ENCODE peak calls at places on chromosomes 5 and 9, in six cellular contexts. E is stromal cell of bone marrow; V is SIG-M5; J is smooth muscle cell of the brain vasculature; P is NCI-H187 treated with DMSO at 0.1 percent for 48 hours; U is naive thymus-derived CD4-positive, alpha-beta T cell. H is an unnamed sample.

GRCh38 chr5:134079748-134080581 is 34.5 kb upstream of the TCF7 start:
- DNase-seq in E (no peak), V (no peak), J (no peak), P (no peak), U (peak), H (no peak)

GRCh38 chr5:53350408-53350807 is 130.0 kb upstream of the FST start:
- DNase-seq in E (no peak), V (no peak), J (no peak), P (no peak), U (no peak), H (no peak)

GRCh38 chr5:84014966-84015365 is 294.3 kb upstream of the HAPLN1 start:
- DNase-seq in E (no peak), V (no peak), J (no peak), P (no peak), U (no peak), H (no peak)

GRCh38 chr9:130624154-130624553 is 40.2 kb upstream of the PRDM12 start:
- DNase-seq in E (no peak), V (no peak), J (no peak), P (no peak), U (no peak), H (no peak)

GRCh38 chr5:170315154-170315553 is 17.6 kb upstream of the LCP2 start:
- DNase-seq in E (peak), V (no peak), J (no peak), P (no peak), U (no peak), H (no peak)

GRCh38 chr9:6525326-6526040 is 112.5 kb downstream of the UHRF2 start:
- DNase-seq in E (no peak), V (no peak), J (no peak), P (no peak), U (no peak), H (no peak)

GRCh38 chr5:38925154-38925925 is 79.5 kb downstream of the OSMR start:
- DNase-seq in E (peak), V (no peak), J (no peak), P (no peak), U (no peak), H (no peak)

GRCh38 chr5:146948666-146949065 is 70.1 kb upstream of the PPP2R2B start:
- DNase-seq in E (no peak), V (no peak), J (no peak), P (no peak), U (no peak), H (no peak)

GRCh38 chr9:127557466-127557869 is 54.6 kb upstream of the STXBP1 start:
- DNase-seq in E (no peak), V (no peak), J (no peak), P (no peak), U (no peak), H (no peak)

GRCh38 chr5:179763215-179763945 is 30.4 kb upstream of the LTC4S start:
- DNase-seq in E (peak), V (no peak), J (peak), P (no peak), U (peak), H (no peak)

GRCh38 chr9:115494958-115495690 is 377.2 kb upstream of the TNC start:
- DNase-seq in E (no peak), V (no peak), J (no peak), P (no peak), U (no peak), H (no peak)

GRCh38 chr5:3320317-3320865 is 275.2 kb upstream of the IRX1 start:
- DNase-seq in E (peak), V (no peak), J (no peak), P (no peak), U (no peak), H (no peak)

GRCh38 chr9:88923653-88924284 is 67.5 kb upstream of the S1PR3 start:
- DNase-seq in E (no peak), V (peak), J (no peak), P (no peak), U (no peak), H (no peak)

GRCh38 chr5:134659456-134659855 is 10.9 kb downstream of the SEC24A start:
- DNase-seq in E (no peak), V (no peak), J (no peak), P (no peak), U (no peak), H (no peak)

GRCh38 chr5:76099286-76099702 is 16.1 kb downstream of the SV2C start:
- DNase-seq in E (no peak), V (no peak), J (no peak), P (no peak), U (peak), H (no peak)

GRCh38 chr5:96432245-96433065 is 593 bp downstream of the PCSK1 start:
- DNase-seq in E (no peak), V (no peak), J (no peak), P (no peak), U (no peak), H (peak)

GRCh38 chr5:68538886-68539420 is 323.4 kb downstream of the PIK3R1 start:
- DNase-seq in E (no peak), V (no peak), J (no peak), P (no peak), U (no peak), H (no peak)

GRCh38 chr5:136279314-136279713 is 86.0 kb downstream of the TRPC7 start:
- DNase-seq in E (no peak), V (no peak), J (no peak), P (no peak), U (no peak), H (no peak)

GRCh38 chr9:33202552-33203300 is 35.6 kb upstream of the B4GALT1 start:
- DNase-seq in E (peak), V (no peak), J (peak), P (no peak), U (no peak), H (no peak)

GRCh38 chr5:135887881-135888614 is 7.6 kb downstream of the IL9 start:
- DNase-seq in E (peak), V (no peak), J (peak), P (no peak), U (no peak), H (no peak)

GRCh38 chr5:138573949-138574670 is 1.1 kb downstream of the HSPA9 start:
- DNase-seq in E (peak), V (no peak), J (no peak), P (no peak), U (no peak), H (no peak)

GRCh38 chr9:84061613-84062205 is 81.1 kb downstream of the RMI1 start:
- DNase-seq in E (no peak), V (no peak), J (no peak), P (no peak), U (no peak), H (peak)

GRCh38 chr5:124746916-124747769 is 704 bp upstream of the ZNF608 start:
- DNase-seq in E (peak), V (no peak), J (peak), P (peak), U (no peak), H (peak)

GRCh38 chr9:108535526-108535925 is 320.3 kb downstream of the ACTL7B start:
- DNase-seq in E (no peak), V (no peak), J (no peak), P (no peak), U (no peak), H (no peak)

GRCh38 chr9:116506685-116507084 is 180.4 kb upstream of the TRIM32 start:
- DNase-seq in E (no peak), V (no peak), J (no peak), P (no peak), U (no peak), H (no peak)

GRCh38 chr9:18368206-18368605 is 105.7 kb upstream of the ADAMTSL1 start:
- DNase-seq in E (no peak), V (no peak), J (no peak), P (no peak), U (no peak), H (no peak)

GRCh38 chr5:90421136-90421535 is 11.6 kb upstream of the CETN3 start:
- DNase-seq in E (no peak), V (no peak), J (no peak), P (no peak), U (no peak), H (no peak)

GRCh38 chr5:52994266-52994665 is 5.1 kb downstream of the ITGA2 start:
- DNase-seq in E (no peak), V (no peak), J (no peak), P (no peak), U (no peak), H (no peak)

GRCh38 chr5:91632871-91633270 is 249.8 kb upstream of the ARRDC3 start:
- DNase-seq in E (no peak), V (no peak), J (no peak), P (no peak), U (no peak), H (no peak)

GRCh38 chr9:83429229-83429628 is 109.0 kb downstream of the FRMD3 start:
- DNase-seq in E (no peak), V (no peak), J (no peak), P (no peak), U (no peak), H (no peak)

GRCh38 chr5:167716376-167716775 is 575.1 kb upstream of the WWC1 start:
- DNase-seq in E (no peak), V (no peak), J (no peak), P (no peak), U (no peak), H (no peak)

GRCh38 chr9:131627326-131627845 is 82.1 kb downstream of the PRRT1B start:
- DNase-seq in E (no peak), V (no peak), J (no peak), P (no peak), U (no peak), H (no peak)

GRCh38 chr9:83154087-83154736 is 91.3 kb upstream of the RASEF start:
- DNase-seq in E (peak), V (no peak), J (no peak), P (no peak), U (no peak), H (no peak)

GRCh38 chr5:149358294-149358651 is 427 bp downstream of the PCYOX1L start:
- DNase-seq in E (no peak), V (no peak), J (no peak), P (no peak), U (peak), H (no peak)

H was measured in NCI-H1436 treated with DMSO at 0.1 percent for 48 hours.